ENCODE peak calls at places on chromosomes 2 and 18, in eight cellular contexts. One of them, this sample, is unnamed.

GRCh38 chr2:5976626-5977025 is 284.4 kb downstream of the SOX11 start:
- DNase-seq in PC-3: no peak
- DNase-seq in AG09309: no peak
- DNase-seq in fibroblast of pulmonary artery: no peak
- DNase-seq in nephron progenitor cell: no peak
- DNase-seq in K562: no peak
- DNase-seq in brain microvascular endothelial cell: no peak
- DNase-seq in sigmoid colon: no peak
- DNase-seq in this sample: no peak

GRCh38 chr2:159968282-159968900 is 94.0 kb downstream of the PLA2R1 start:
- DNase-seq in nephron progenitor cell: peak; percentile 13
- DNase-seq in fibroblast of pulmonary artery: peak; percentile 81
- DNase-seq in brain microvascular endothelial cell: peak; percentile 32
- DNase-seq in sigmoid colon: no peak
- DNase-seq in PC-3: peak; percentile 74
- DNase-seq in K562: no peak
- DNase-seq in AG09309: peak; percentile 10
- DNase-seq in this sample: peak; percentile 30

GRCh38 chr18:60888225-60888624 is 445.0 kb upstream of the CDH20 start:
- DNase-seq in nephron progenitor cell: no peak
- DNase-seq in brain microvascular endothelial cell: no peak
- DNase-seq in PC-3: no peak
- DNase-seq in sigmoid colon: no peak
- DNase-seq in fibroblast of pulmonary artery: no peak
- DNase-seq in K562: no peak
- DNase-seq in AG09309: no peak
- DNase-seq in this sample: no peak

GRCh38 chr2:113877651-113878594 is 12.0 kb upstream of the ACTR3 start:
- DNase-seq in fibroblast of pulmonary artery: peak; percentile 37
- DNase-seq in PC-3: peak; percentile 74
- DNase-seq in K562: peak; percentile 53
- DNase-seq in sigmoid colon: no peak
- DNase-seq in AG09309: no peak
- DNase-seq in nephron progenitor cell: no peak
- DNase-seq in brain microvascular endothelial cell: peak; percentile 36
- DNase-seq in this sample: peak; percentile 51

GRCh38 chr2:215441560-215442391 is 5.9 kb upstream of the FN1 start:
- DNase-seq in nephron progenitor cell: no peak
- DNase-seq in AG09309: peak; percentile 84
- DNase-seq in sigmoid colon: no peak
- DNase-seq in K562: no peak
- DNase-seq in brain microvascular endothelial cell: no peak
- DNase-seq in fibroblast of pulmonary artery: no peak
- DNase-seq in PC-3: no peak
- DNase-seq in this sample: peak; percentile 6

GRCh38 chr2:73009177-73009839 is 62.2 kb downstream of the SFXN5 start:
- DNase-seq in AG09309: no peak
- DNase-seq in K562: no peak
- DNase-seq in brain microvascular endothelial cell: no peak
- DNase-seq in sigmoid colon: no peak
- DNase-seq in nephron progenitor cell: no peak
- DNase-seq in fibroblast of pulmonary artery: no peak
- DNase-seq in PC-3: no peak
- DNase-seq in this sample: no peak

GRCh38 chr18:63267990-63268721 is 51.4 kb downstream of the BCL2 start:
- DNase-seq in K562: no peak
- DNase-seq in brain microvascular endothelial cell: peak; percentile 11
- DNase-seq in AG09309: no peak
- DNase-seq in fibroblast of pulmonary artery: no peak
- DNase-seq in sigmoid colon: no peak
- DNase-seq in PC-3: no peak
- DNase-seq in nephron progenitor cell: peak; percentile 7
- DNase-seq in this sample: no peak

GRCh38 chr18:10401489-10401888 is 52.9 kb upstream of the APCDD1 start:
- DNase-seq in nephron progenitor cell: peak; percentile 38
- DNase-seq in K562: no peak
- DNase-seq in sigmoid colon: no peak
- DNase-seq in AG09309: no peak
- DNase-seq in brain microvascular endothelial cell: no peak
- DNase-seq in fibroblast of pulmonary artery: no peak
- DNase-seq in PC-3: no peak
- DNase-seq in this sample: no peak

GRCh38 chr18:9181275-9181674 is 44.7 kb downstream of the ANKRD12 start:
- DNase-seq in brain microvascular endothelial cell: no peak
- DNase-seq in fibroblast of pulmonary artery: no peak
- DNase-seq in AG09309: no peak
- DNase-seq in PC-3: no peak
- DNase-seq in K562: no peak
- DNase-seq in nephron progenitor cell: no peak
- DNase-seq in sigmoid colon: no peak
- DNase-seq in this sample: no peak

GRCh38 chr18:3653263-3653858 is 203.4 kb downstream of the TGIF1 start:
- DNase-seq in K562: no peak
- DNase-seq in fibroblast of pulmonary artery: no peak
- DNase-seq in AG09309: no peak
- DNase-seq in PC-3: no peak
- DNase-seq in brain microvascular endothelial cell: no peak
- DNase-seq in nephron progenitor cell: no peak
- DNase-seq in sigmoid colon: no peak
- DNase-seq in this sample: no peak

GRCh38 chr18:3651266-3651665 is 201.3 kb downstream of the TGIF1 start:
- DNase-seq in fibroblast of pulmonary artery: no peak
- DNase-seq in brain microvascular endothelial cell: no peak
- DNase-seq in sigmoid colon: no peak
- DNase-seq in K562: no peak
- DNase-seq in nephron progenitor cell: no peak
- DNase-seq in AG09309: no peak
- DNase-seq in PC-3: no peak
- DNase-seq in this sample: no peak

GRCh38 chr18:3654442-3655253 is 204.7 kb downstream of the TGIF1 start:
- DNase-seq in AG09309: no peak
- DNase-seq in PC-3: no peak
- DNase-seq in fibroblast of pulmonary artery: no peak
- DNase-seq in K562: no peak
- DNase-seq in nephron progenitor cell: no peak
- DNase-seq in brain microvascular endothelial cell: no peak
- DNase-seq in sigmoid colon: no peak
- DNase-seq in this sample: no peak

GRCh38 chr18:3653859-3654441 is 204.0 kb downstream of the TGIF1 start:
- DNase-seq in PC-3: no peak
- DNase-seq in K562: peak; percentile 40
- DNase-seq in nephron progenitor cell: no peak
- DNase-seq in brain microvascular endothelial cell: no peak
- DNase-seq in AG09309: no peak
- DNase-seq in sigmoid colon: no peak
- DNase-seq in fibroblast of pulmonary artery: no peak
- DNase-seq in this sample: no peak

GRCh38 chr18:3652380-3653262 is 202.6 kb downstream of the TGIF1 start:
- DNase-seq in fibroblast of pulmonary artery: peak; percentile 99
- DNase-seq in K562: peak; percentile 98
- DNase-seq in nephron progenitor cell: no peak
- DNase-seq in sigmoid colon: no peak
- DNase-seq in PC-3: peak; percentile 99
- DNase-seq in AG09309: peak; percentile 84
- DNase-seq in brain microvascular endothelial cell: peak; percentile 99
- DNase-seq in this sample: peak; percentile 92
- TF ChIP-seq CTCF in fibroblast of pulmonary artery: peak; percentile 15
- TF ChIP-seq CTCF in K562: no peak
- TF ChIP-seq CTCF in nephron progenitor cell: no peak
- TF ChIP-seq CTCF in sigmoid colon: no peak
- TF ChIP-seq CTCF in PC-3: peak; percentile 12
- TF ChIP-seq CTCF in AG09309: no peak
- TF ChIP-seq CTCF in brain microvascular endothelial cell: peak; percentile 22
- TF ChIP-seq CTCF in this sample: no peak

DNA sequence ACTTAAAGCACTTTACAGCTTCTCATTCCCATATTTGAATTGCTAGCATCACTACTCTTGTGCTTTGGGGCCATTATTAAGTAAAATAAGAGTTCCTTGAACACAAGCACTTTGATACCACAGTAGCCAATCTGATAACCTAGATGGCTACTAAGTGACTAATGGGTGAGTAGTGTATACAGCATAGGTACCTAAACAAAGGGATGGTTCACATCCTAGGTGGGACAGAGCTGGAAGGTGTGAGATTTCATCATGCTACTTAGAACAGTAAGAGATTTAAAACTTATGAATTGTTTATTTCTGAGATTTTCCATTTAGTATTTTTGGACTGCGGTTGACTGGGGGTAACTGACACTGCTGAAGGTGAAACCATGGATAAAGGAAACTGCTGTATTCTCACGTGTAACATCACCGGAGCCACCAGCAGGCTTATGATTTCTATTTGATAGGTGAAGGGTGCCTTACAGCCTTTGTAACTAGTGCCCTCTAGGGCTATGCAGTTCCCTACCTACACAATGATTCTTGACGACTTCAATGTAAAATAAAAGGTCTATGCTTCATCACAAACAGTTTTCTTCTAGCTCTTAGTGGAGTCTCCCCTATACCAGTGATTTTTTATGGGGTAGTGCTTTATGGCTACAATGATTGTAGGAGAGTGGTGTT is 22.1 kb upstream of the CRIM1 start:
- DNase-seq in sigmoid colon: no peak
- DNase-seq in nephron progenitor cell: no peak
- DNase-seq in fibroblast of pulmonary artery: no peak
- DNase-seq in brain microvascular endothelial cell: no peak
- DNase-seq in AG09309: no peak
- DNase-seq in K562: no peak
- DNase-seq in PC-3: peak; percentile 31
- DNase-seq in this sample: no peak
- TF ChIP-seq CTCF in sigmoid colon: no peak
- TF ChIP-seq CTCF in nephron progenitor cell: no peak
- TF ChIP-seq CTCF in fibroblast of pulmonary artery: no peak
- TF ChIP-seq CTCF in brain microvascular endothelial cell: no peak
- TF ChIP-seq CTCF in AG09309: no peak
- TF ChIP-seq CTCF in K562: no peak
- TF ChIP-seq CTCF in PC-3: peak; percentile 43
- TF ChIP-seq CTCF in this sample: peak; percentile 10

GRCh38 chr2:28390241-28390856 is 2.3 kb upstream of the FOSL2 start:
- DNase-seq in AG09309: peak; percentile 92
- DNase-seq in sigmoid colon: peak; percentile 97
- DNase-seq in nephron progenitor cell: peak; percentile 66
- DNase-seq in PC-3: peak; percentile 76
- DNase-seq in brain microvascular endothelial cell: peak; percentile 78
- DNase-seq in K562: peak; percentile 74
- DNase-seq in fibroblast of pulmonary artery: peak; percentile 98
- DNase-seq in this sample: peak; percentile 97
- TF ChIP-seq CTCF in AG09309: no peak
- TF ChIP-seq CTCF in sigmoid colon: no peak
- TF ChIP-seq CTCF in nephron progenitor cell: no peak
- TF ChIP-seq CTCF in PC-3: no peak
- TF ChIP-seq CTCF in brain microvascular endothelial cell: peak; percentile 19
- TF ChIP-seq CTCF in K562: no peak
- TF ChIP-seq CTCF in fibroblast of pulmonary artery: peak; percentile 14
- TF ChIP-seq CTCF in this sample: no peak

GRCh38 chr2:206159346-206160123 is at the start of the genes EEF1B2 and NDUFS1:
- DNase-seq in K562: peak; percentile 78
- DNase-seq in PC-3: peak; percentile 99
- DNase-seq in fibroblast of pulmonary artery: peak; percentile 99
- DNase-seq in sigmoid colon: peak; percentile 98
- DNase-seq in nephron progenitor cell: peak; percentile 96
- DNase-seq in brain microvascular endothelial cell: peak; percentile 97
- DNase-seq in AG09309: peak; percentile 93
- DNase-seq in this sample: peak; percentile 98
- TF ChIP-seq CTCF in K562: no peak
- TF ChIP-seq CTCF in PC-3: no peak
- TF ChIP-seq CTCF in fibroblast of pulmonary artery: no peak
- TF ChIP-seq CTCF in sigmoid colon: no peak
- TF ChIP-seq CTCF in nephron progenitor cell: no peak
- TF ChIP-seq CTCF in brain microvascular endothelial cell: peak; percentile 1
- TF ChIP-seq CTCF in AG09309: no peak
- TF ChIP-seq CTCF in this sample: no peak

GRCh38 chr2:151071906-151072305 is 189.8 kb downstream of the RBM43 start:
- DNase-seq in nephron progenitor cell: no peak
- DNase-seq in fibroblast of pulmonary artery: no peak
- DNase-seq in K562: no peak
- DNase-seq in brain microvascular endothelial cell: no peak
- DNase-seq in AG09309: no peak
- DNase-seq in PC-3: peak; percentile 43
- DNase-seq in sigmoid colon: no peak
- DNase-seq in this sample: peak; percentile 77

GRCh38 chr2:151070253-151070652 is 191.4 kb downstream of the RBM43 start:
- DNase-seq in nephron progenitor cell: no peak
- DNase-seq in K562: no peak
- DNase-seq in brain microvascular endothelial cell: no peak
- DNase-seq in PC-3: no peak
- DNase-seq in sigmoid colon: no peak
- DNase-seq in fibroblast of pulmonary artery: no peak
- DNase-seq in AG09309: no peak
- DNase-seq in this sample: no peak

GRCh38 chr2:151067658-151068369 is 193.8 kb downstream of the RBM43 start:
- DNase-seq in sigmoid colon: no peak
- DNase-seq in AG09309: no peak
- DNase-seq in K562: no peak
- DNase-seq in PC-3: peak; percentile 75
- DNase-seq in nephron progenitor cell: no peak
- DNase-seq in fibroblast of pulmonary artery: no peak
- DNase-seq in brain microvascular endothelial cell: no peak
- DNase-seq in this sample: no peak

GRCh38 chr2:151071382-151071781 is 190.3 kb downstream of the RBM43 start:
- DNase-seq in PC-3: peak; percentile 45
- DNase-seq in K562: no peak
- DNase-seq in sigmoid colon: no peak
- DNase-seq in brain microvascular endothelial cell: peak; percentile 40
- DNase-seq in AG09309: peak; percentile 41
- DNase-seq in nephron progenitor cell: peak; percentile 3
- DNase-seq in fibroblast of pulmonary artery: peak; percentile 82
- DNase-seq in this sample: no peak
- TF ChIP-seq CTCF in PC-3: peak; percentile 63
- TF ChIP-seq CTCF in K562: no peak
- TF ChIP-seq CTCF in sigmoid colon: no peak
- TF ChIP-seq CTCF in brain microvascular endothelial cell: peak; percentile 73
- TF ChIP-seq CTCF in AG09309: peak; percentile 72
- TF ChIP-seq CTCF in nephron progenitor cell: peak; percentile 39
- TF ChIP-seq CTCF in fibroblast of pulmonary artery: peak; percentile 77
- TF ChIP-seq CTCF in this sample: peak; percentile 74

GRCh38 chr2:31956299-31956698 is 54.5 kb downstream of the MEMO1 start:
- DNase-seq in sigmoid colon: no peak
- DNase-seq in fibroblast of pulmonary artery: no peak
- DNase-seq in AG09309: no peak
- DNase-seq in PC-3: no peak
- DNase-seq in brain microvascular endothelial cell: no peak
- DNase-seq in nephron progenitor cell: no peak
- DNase-seq in K562: no peak
- DNase-seq in this sample: no peak
- TF ChIP-seq CTCF in sigmoid colon: no peak
- TF ChIP-seq CTCF in fibroblast of pulmonary artery: no peak
- TF ChIP-seq CTCF in AG09309: no peak
- TF ChIP-seq CTCF in PC-3: no peak
- TF ChIP-seq CTCF in brain microvascular endothelial cell: no peak
- TF ChIP-seq CTCF in nephron progenitor cell: no peak
- TF ChIP-seq CTCF in K562: no peak
- TF ChIP-seq CTCF in this sample: no peak

This sample was measured in osteoblast.